ENCODE peak calls at places on chromosomes 3 and 15, in five cellular contexts. L, A, D, X and T are unnamed samples.

GRCh38 chr3:5190147-5190791 is 2.8 kb downstream of the EDEM1 start:
- DNase-seq in L (no peak), A (no peak), D (no peak), X (no peak), T (no peak)

GRCh38 chr15:74505837-74506514 is 35.0 kb upstream of the ARID3B start:
- DNase-seq in L (no peak), A (no peak), D (no peak), X (no peak), T (no peak)

GRCh38 chr3:100260081-100260684 is 609 bp upstream of the TBC1D23 start:
- DNase-seq in L (peak), A (no peak), D (no peak), X (peak), T (peak)

GRCh38 chr3:117105650-117106049 is 396.1 kb downstream of the TUSC7 start:
- DNase-seq in L (no peak), A (no peak), D (no peak), X (no peak), T (no peak)

GRCh38 chr3:46662771-46663551 is 30.5 kb downstream of the ALS2CL start:
- DNase-seq in L (peak), A (no peak), D (no peak), X (no peak), T (no peak)

GRCh38 chr3:40152482-40153133 is 156.9 kb upstream of the EIF1B start:
- DNase-seq in L (no peak), A (no peak), D (no peak), X (no peak), T (no peak)

GRCh38 chr3:7977245-7978103 is 524.1 kb upstream of the LMCD1 start:
- DNase-seq in L (no peak), A (no peak), D (no peak), X (no peak), T (no peak)

GRCh38 chr15:32774022-32774421 is 56.2 kb downstream of the GREM1 start:
- DNase-seq in L (no peak), A (no peak), D (no peak), X (no peak), T (no peak)

GRCh38 chr3:136142592-136142991 is 53.5 kb downstream of the MSL2 start:
- DNase-seq in L (no peak), A (no peak), D (no peak), X (no peak), T (no peak)

GRCh38 chr15:42858999-42859789 is 61.4 kb downstream of the TTBK2 start:
- DNase-seq in L (no peak), A (no peak), D (no peak), X (no peak), T (no peak)

GRCh38 chr15:56719021-56719612 is 14.2 kb downstream of the ZNF280D start:
- DNase-seq in L (no peak), A (no peak), D (no peak), X (no peak), T (no peak)

GRCh38 chr3:129979891-129980290 is 5.4 kb downstream of the TRH start:
- DNase-seq in L (no peak), A (no peak), D (no peak), X (no peak), T (no peak)

GRCh38 chr3:129418041-129418973 is 10.1 kb downstream of the EFCAB12 start:
- DNase-seq in L (no peak), A (no peak), D (no peak), X (no peak), T (no peak)

GRCh38 chr15:77505556-77505955 is 84.9 kb downstream of the HMG20A start:
- DNase-seq in L (no peak), A (no peak), D (no peak), X (no peak), T (no peak)

GRCh38 chr15:29432191-29433049 is 162.8 kb upstream of the NSMCE3 start:
- DNase-seq in L (no peak), A (no peak), D (no peak), X (no peak), T (no peak)

GRCh38 chr3:177795866-177796265 is 598.6 kb upstream of the TBL1XR1 start:
- DNase-seq in L (no peak), A (no peak), D (no peak), X (no peak), T (no peak)

GRCh38 chr15:39323706-39324105 is 257.2 kb upstream of the THBS1 start:
- DNase-seq in L (no peak), A (no peak), D (no peak), X (no peak), T (no peak)

GRCh38 chr3:37221407-37221806 is 47.0 kb upstream of the LRRFIP2 start:
- DNase-seq in L (no peak), A (no peak), D (no peak), X (no peak), T (no peak)

GRCh38 chr15:96361309-96362000 is 31.0 kb downstream of the NR2F2 start:
- DNase-seq in L (no peak), A (no peak), D (no peak), X (no peak), T (no peak)

GRCh38 chr3:10289785-10290355 is 2.9 kb downstream of the GHRL start:
- DNase-seq in L (no peak), A (no peak), D (no peak), X (no peak), T (no peak)

GRCh38 chr3:81352867-81353266 is 408.6 kb downstream of the GBE1 start:
- DNase-seq in L (peak), A (no peak), D (no peak), X (peak), T (no peak)

GRCh38 chr15:89531796-89532537 is 35.6 kb upstream of the RHCG start:
- DNase-seq in L (no peak), A (no peak), D (no peak), X (no peak), T (no peak)

GRCh38 chr15:27865323-27865922 is 233.7 kb downstream of the OCA2 start:
- DNase-seq in L (no peak), A (no peak), D (no peak), X (no peak), T (no peak)

GRCh38 chr3:32438596-32439344 is 47.1 kb downstream of the CMTM7 start:
- DNase-seq in L (no peak), A (no peak), D (no peak), X (no peak), T (no peak)

DNA sequence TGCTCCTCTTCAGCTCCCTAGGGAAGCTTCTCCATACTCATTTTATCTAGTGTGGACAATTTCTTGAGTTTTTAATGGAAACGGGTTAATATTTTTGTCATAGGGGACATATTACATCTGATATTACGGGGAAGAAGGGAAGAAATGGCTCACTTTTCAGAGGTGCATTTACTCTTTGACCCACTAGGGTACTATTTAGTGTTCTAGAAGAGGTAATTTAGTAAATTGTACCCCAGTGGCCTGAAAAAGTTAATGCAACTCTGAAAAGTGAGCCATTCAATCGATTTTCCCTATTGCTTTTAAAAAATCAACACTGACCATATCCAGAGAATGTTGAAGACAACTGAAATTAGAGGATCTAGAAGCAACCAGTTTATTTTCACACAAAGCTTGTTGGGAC is 71.2 kb downstream of the MAP2K5 start:
- DNase-seq in L (no peak), A (no peak), D (no peak), X (no peak), T (no peak)
- TF ChIP-seq CTCF in L (no peak), A (no peak), D (no peak), X (no peak), T (no peak)

DNA sequence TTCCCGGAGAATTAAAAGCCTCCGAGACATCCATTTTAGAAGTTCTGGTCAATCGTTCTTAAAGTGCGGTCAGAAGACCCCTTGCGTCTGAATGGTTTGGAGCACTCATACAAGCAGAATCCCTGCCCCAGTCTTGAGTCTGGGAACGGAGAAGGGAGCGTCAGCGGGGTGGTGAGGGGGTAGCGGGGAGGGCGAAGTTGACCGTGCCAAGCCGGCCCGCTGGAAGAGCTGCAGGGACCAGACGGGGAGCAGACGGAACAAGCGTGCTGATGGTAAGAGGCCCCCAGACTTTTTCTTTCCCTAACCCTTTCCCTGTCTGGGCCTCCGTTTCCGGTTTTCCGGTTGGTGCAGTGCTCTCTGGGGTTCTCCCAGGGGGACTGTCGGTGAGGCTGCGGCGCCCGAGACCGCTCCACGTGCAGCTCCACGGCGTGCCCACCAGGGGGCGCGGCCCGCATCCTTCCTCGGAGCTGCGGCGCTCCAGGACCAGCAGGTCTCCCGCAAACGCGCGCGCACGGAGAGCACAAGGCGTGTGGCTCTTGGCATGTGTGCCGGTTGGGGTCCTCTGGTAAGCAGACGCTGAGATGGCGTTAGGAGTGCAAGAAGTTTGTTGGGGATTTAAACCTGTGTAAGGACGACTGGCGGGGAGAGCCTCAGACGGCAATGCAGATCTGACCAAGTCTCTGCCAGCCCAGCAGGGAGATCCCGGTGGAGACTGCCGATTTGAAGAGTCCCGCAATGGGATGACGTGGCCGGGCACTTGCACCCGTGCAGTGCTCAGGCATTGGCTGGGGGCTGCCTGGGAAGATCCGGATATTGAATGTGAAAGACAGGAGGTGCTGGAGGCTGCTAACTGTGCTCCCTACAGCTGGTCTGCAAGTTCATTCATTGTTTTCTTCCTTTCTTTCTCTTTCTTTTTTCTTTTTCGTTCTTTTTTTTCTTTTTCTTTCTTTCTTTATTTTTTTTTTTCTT is 19.2 kb upstream of the CORO2B start:
- DNase-seq in L (peak), A (peak), D (peak), X (peak), T (peak)
- H3K4me3 ChIP-seq in L (peak), A (peak), D (no peak), X (peak), T (peak)

GRCh38 chr3:189272500-189273119 is 100.8 kb downstream of the TPRG1 start:
- DNase-seq in L (no peak), A (no peak), D (no peak), X (no peak), T (no peak)
- TF ChIP-seq CTCF in L (peak), A (no peak), D (no peak), X (no peak), T (no peak)

GRCh38 chr3:149657458-149657795 is 398 bp downstream of the WWTR1 start:
- DNase-seq in L (peak), A (peak), D (no peak), X (peak), T (peak)
- H3K4me3 ChIP-seq in L (peak), A (peak), D (peak), X (peak), T (peak)

GRCh38 chr3:171168551-171168950 is 142.0 kb upstream of the SLC2A2 start:
- DNase-seq in L (no peak), A (no peak), D (no peak), X (no peak), T (no peak)
- TF ChIP-seq CTCF in L (no peak), A (no peak), D (no peak), X (no peak), T (no peak)

GRCh38 chr3:43288850-43289249 is 2.5 kb downstream of the SNRK start:
- DNase-seq in L (no peak), A (no peak), D (no peak), X (no peak), T (no peak)
- H3K4me3 ChIP-seq in L (peak), A (peak), D (peak), X (no peak), T (peak)